ENCODE peak calls at places on chromosomes 2 and 18, in seven cellular contexts. O, V, I, T, P, F and G are unnamed samples.

GRCh38 chr18:68394705-68395104 is 320.2 kb downstream of the TMX3 start:
- DNase-seq in O (no peak), I (no peak), T (no peak), F (no peak), V (no peak), P (no peak), G (no peak)

GRCh38 chr2:222993920-222994650 is 57.9 kb upstream of the KCNE4 start:
- DNase-seq in P (no peak), F (peak; percentile 79), I (peak; percentile 47), T (peak; percentile 87), V (peak; percentile 43), O (no peak), G (no peak)

GRCh38 chr2:38722271-38723115 is 28.7 kb downstream of the SRSF7 start:
- DNase-seq in O (no peak), V (no peak), F (no peak), P (no peak), T (no peak), I (no peak), G (peak; percentile 12)

GRCh38 chr2:204115692-204116091 is 179.1 kb downstream of the ICOS start:
- DNase-seq in F (no peak), T (no peak), I (no peak), O (no peak), V (no peak), P (no peak), G (no peak)

GRCh38 chr2:43161650-43162542 is 64.5 kb downstream of the ZFP36L2 start:
- DNase-seq in O (peak; percentile 36), V (peak; percentile 60), P (no peak), I (peak; percentile 91), F (peak; percentile 90), T (no peak), G (no peak)

GRCh38 chr2:209900638-209901037 is 101.8 kb upstream of the RPE start:
- DNase-seq in I (no peak), T (no peak), F (no peak), P (no peak), O (no peak), V (no peak), G (no peak)

GRCh38 chr2:151024696-151025095 is 237.0 kb downstream of the RBM43 start:
- DNase-seq in T (no peak), F (no peak), P (no peak), V (no peak), O (no peak), I (no peak), G (no peak)

GRCh38 chr18:48958951-48959350 is 8.2 kb upstream of the SMAD7 start:
- DNase-seq in I (no peak), P (no peak), T (no peak), V (no peak), F (no peak), O (no peak), G (no peak)

GRCh38 chr2:239287461-239287860 is 113.4 kb downstream of the HDAC4 start:
- DNase-seq in I (no peak), P (no peak), O (no peak), F (no peak), T (no peak), V (no peak), G (no peak)

GRCh38 chr2:239006886-239007285 is 159.0 kb downstream of the TWIST2 start:
- DNase-seq in F (peak; percentile 22), V (no peak), P (no peak), O (peak; percentile 82), T (no peak), I (no peak), G (no peak)

GRCh38 chr18:77207540-77207939 is 42.1 kb upstream of the GALR1 start:
- DNase-seq in I (peak; percentile 54), T (peak; percentile 82), O (no peak), P (peak; percentile 30), F (peak; percentile 76), V (peak; percentile 24), G (peak; percentile 70)

GRCh38 chr2:177692828-177693269 is 300.3 kb downstream of the AGPS start:
- DNase-seq in T (no peak), I (no peak), O (peak; percentile 57), P (no peak), V (no peak), F (no peak), G (no peak)

GRCh38 chr2:120313695-120314615 is 32.0 kb upstream of the INHBB start:
- DNase-seq in O (no peak), F (no peak), T (no peak), I (peak; percentile 27), P (no peak), V (peak; percentile 43), G (no peak)

GRCh38 chr2:59680863-59681262 is 872.6 kb downstream of the BCL11A start:
- DNase-seq in P (no peak), O (no peak), V (no peak), T (no peak), I (no peak), F (no peak), G (no peak)

GRCh38 chr2:139909160-139909559 is 1129.0 kb upstream of the NXPH2 start:
- DNase-seq in V (no peak), O (no peak), P (no peak), I (peak; percentile 17), F (no peak), T (no peak), G (no peak)

GRCh38 chr2:74504591-74504990 is 2.9 kb downstream of the PCGF1 start:
- DNase-seq in I (no peak), P (no peak), O (no peak), V (no peak), T (no peak), F (no peak), G (no peak)

GRCh38 chr2:74503506-74504475 is 3.7 kb downstream of the PCGF1 start:
- DNase-seq in T (no peak), O (no peak), I (no peak), V (no peak), P (no peak), F (no peak), G (no peak)

GRCh38 chr2:74501335-74502071 is 2.1 kb upstream of the LBX2 start:
- DNase-seq in T (no peak), O (no peak), F (no peak), V (no peak), P (no peak), I (no peak), G (no peak)

GRCh38 chr2:74502147-74502719 is 2.8 kb upstream of the LBX2 start:
- DNase-seq in F (peak; percentile 83), T (no peak), I (peak; percentile 81), P (no peak), O (no peak), V (peak; percentile 54), G (no peak)

GRCh38 chr2:74502720-74503505 is 3.5 kb upstream of the LBX2 start:
- DNase-seq in I (peak; percentile 90), V (peak; percentile 80), O (no peak), T (peak; percentile 90), F (peak; percentile 93), P (no peak), G (no peak)
- H3K4me1 ChIP-seq in I (peaks cover 23% of the 10 kb centered on the region), V (peaks cover 8% of the 10 kb centered on the region), O (peaks cover 25% of the 10 kb centered on the region), T (peaks cover 27% of the 10 kb centered on the region), F (peaks cover 3% of the 10 kb centered on the region), P (peaks cover 28% of the 10 kb centered on the region), G (peaks cover 19% of the 10 kb centered on the region)

GRCh38 chr18:70333757-70334156 is 44.9 kb downstream of the SOCS6 start:
- DNase-seq in P (no peak), O (peak; percentile 81), T (no peak), I (no peak), F (no peak), V (no peak), G (no peak)
- H3K4me1 ChIP-seq in P (no peaks in the 10 kb centered on the region), O (peaks cover 45% of the 10 kb centered on the region), T (peaks cover 25% of the 10 kb centered on the region), I (no peaks in the 10 kb centered on the region), F (no peaks in the 10 kb centered on the region), V (no peaks in the 10 kb centered on the region), G (no peaks in the 10 kb centered on the region)

GRCh38 chr2:218407717-218408116 is 8.0 kb downstream of the CTDSP1 start:
- DNase-seq in I (no peak), T (no peak), O (no peak), F (no peak), P (no peak), V (no peak), G (no peak)

GRCh38 chr2:218404351-218405145 is 4.9 kb downstream of the CTDSP1 start:
- DNase-seq in P (no peak), O (no peak), T (no peak), F (no peak), I (no peak), V (no peak), G (no peak)

GRCh38 chr2:218405365-218406208 is 5.9 kb downstream of the CTDSP1 start:
- DNase-seq in P (no peak), O (no peak), I (peak; percentile 63), T (no peak), V (peak; percentile 66), F (no peak), G (peak; percentile 31)

GRCh38 chr2:218406209-218406948 is 6.7 kb downstream of the CTDSP1 start:
- DNase-seq in P (peak; percentile 92), F (peak; percentile 98), V (peak; percentile 97), O (peak; percentile 78), I (peak; percentile 98), T (peak; percentile 99), G (peak; percentile 75)

DNA sequence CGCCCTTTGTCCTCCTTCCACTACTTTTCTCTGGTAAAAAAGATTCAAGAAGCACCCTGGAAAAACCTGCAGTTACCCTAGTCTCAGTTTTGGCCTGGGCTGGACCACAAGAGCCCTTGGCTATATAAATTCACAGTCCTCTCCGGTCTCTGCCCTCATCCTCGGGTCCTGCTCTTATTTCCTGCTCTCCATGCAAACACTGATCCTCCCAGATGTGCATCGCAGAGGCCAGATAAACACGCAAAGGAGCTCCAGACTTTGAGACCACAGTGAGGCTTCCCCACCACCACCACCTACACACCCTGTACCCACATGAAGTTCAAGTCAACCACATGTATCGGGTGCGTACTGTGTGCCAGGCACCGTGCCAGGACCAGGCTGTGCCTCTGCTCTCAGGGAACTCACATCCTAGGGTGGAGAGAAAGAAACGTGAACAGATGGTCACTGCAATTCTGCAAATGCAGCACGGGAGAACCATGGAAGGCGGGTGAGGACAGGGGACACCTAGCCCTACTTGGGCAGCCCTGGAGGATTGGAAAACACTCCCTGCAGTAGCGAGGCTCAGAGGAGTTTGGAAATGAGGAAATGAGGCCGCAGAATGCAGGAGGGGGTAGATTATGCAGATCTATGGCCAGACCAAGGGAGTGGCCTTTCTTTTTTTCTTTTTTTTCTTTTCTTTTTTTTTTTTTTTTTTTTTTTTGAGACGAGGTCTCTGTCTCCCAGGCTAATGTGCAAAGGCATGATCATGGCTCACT is 7.5 kb downstream of the CTDSP1 start:
- DNase-seq in O (no peak), P (no peak), V (peak; percentile 72), I (peak; percentile 87), F (peak; percentile 89), T (peak; percentile 83), G (peak; percentile 75)
- H3K4me1 ChIP-seq in O (peaks cover 17% of the 10 kb centered on the region), P (peaks cover 20% of the 10 kb centered on the region), V (peaks cover 9% of the 10 kb centered on the region), I (peaks cover 7% of the 10 kb centered on the region), F (peaks cover 8% of the 10 kb centered on the region), T (peaks cover 20% of the 10 kb centered on the region), G (peaks cover 25% of the 10 kb centered on the region)

GRCh38 chr2:176103634-176104337 is 3.3 kb upstream of the HOXD11 start:
- DNase-seq in O (no peak), P (no peak), I (no peak), F (no peak), T (no peak), V (no peak), G (no peak)

GRCh38 chr2:176100547-176101140 is 1.0 kb downstream of the HOXD12 start:
- DNase-seq in T (no peak), F (no peak), P (no peak), I (peak; percentile 12), O (no peak), V (no peak), G (no peak)

GRCh38 chr2:176101862-176102261 is 2.3 kb downstream of the HOXD12 start:
- DNase-seq in I (no peak), V (no peak), T (no peak), O (no peak), F (no peak), P (no peak), G (no peak)

GRCh38 chr2:176101216-176101845 is 1.7 kb downstream of the HOXD12 start:
- DNase-seq in I (peak; percentile 13), T (no peak), F (no peak), V (no peak), P (no peak), O (no peak), G (no peak)

GRCh38 chr2:176102309-176102866 is 2.8 kb downstream of the HOXD12 start:
- DNase-seq in O (no peak), V (no peak), T (no peak), I (no peak), P (no peak), F (no peak), G (no peak)
- H3K4me1 ChIP-seq in O (peaks cover 3% of the 10 kb centered on the region), V (no peaks in the 10 kb centered on the region), T (peaks cover 21% of the 10 kb centered on the region), I (peaks cover 3% of the 10 kb centered on the region), P (peaks cover 19% of the 10 kb centered on the region), F (no peaks in the 10 kb centered on the region), G (peaks cover 15% of the 10 kb centered on the region)